ENCODE peak calls at places on chromosomes 13 and 19, in eight cellular contexts. U is stromal cell of bone marrow; T is activated naive CD8-positive, alpha-beta T cell treated with anti-CD3 and anti-CD28 coated beads, Interleukin-2, amount 50 U/mL, for 24 hours; Z is NCI-H1930; O is T follicular helper cell; L is NCI-H510A treated with DMSO at 0.1 percent for 48 hours; Y is hypothalamus; D is colonic mucosa. M is an unnamed sample.

GRCh38 chr13:23558675-23559536 is 11.3 kb upstream of the TNFRSF19 start:
- DNase-seq in U (peak), T (peak), L (peak), Y (peak), D (no peak), Z (no peak), O (no peak), M (no peak)

GRCh38 chr13:113147206-113147605 is 11.2 kb upstream of the PROZ start:
- DNase-seq in Z (no peak), L (no peak), Y (no peak), U (no peak), T (no peak), D (no peak), O (no peak), M (no peak)

GRCh38 chr13:112670118-112670517 is 19.7 kb upstream of the ATP11A start:
- DNase-seq in L (no peak), U (no peak), Z (no peak), D (no peak), T (no peak), Y (no peak), O (no peak), M (no peak)

GRCh38 chr13:79500829-79501228 is 19.9 kb downstream of the NDFIP2 start:
- DNase-seq in O (no peak), U (no peak), L (no peak), Z (no peak), Y (no peak), D (no peak), T (no peak), M (no peak)

GRCh38 chr13:90105881-90106496 is 1241.5 kb upstream of the MIR17HG start:
- DNase-seq in L (no peak), U (no peak), Y (no peak), T (no peak), Z (no peak), D (no peak), O (no peak), M (no peak)

GRCh38 chr13:107144432-107144831 is 576.5 kb upstream of the ARGLU1 start:
- DNase-seq in Y (no peak), O (no peak), U (no peak), T (no peak), Z (no peak), L (no peak), D (no peak), M (no peak)

GRCh38 chr13:32824671-32825070 is 191.6 kb upstream of the KL start:
- DNase-seq in O (no peak), Y (no peak), T (no peak), L (no peak), D (no peak), Z (no peak), U (peak), M (no peak)

GRCh38 chr19:32864318-32865007 is 5.1 kb downstream of the SLC7A9 start:
- DNase-seq in O (no peak), L (no peak), T (no peak), U (no peak), D (no peak), Y (no peak), Z (no peak), M (no peak)

GRCh38 chr19:6744381-6745288 is 5.2 kb downstream of the TRIP10 start:
- DNase-seq in D (peak), O (no peak), T (no peak), L (no peak), Z (no peak), Y (peak), U (peak), M (peak)

GRCh38 chr13:47822036-47822435 is 179.0 kb downstream of the SUCLA2 start:
- DNase-seq in D (no peak), Z (no peak), L (no peak), T (no peak), Y (no peak), U (no peak), O (no peak), M (no peak)

GRCh38 chr13:89783221-89783755 is 1564.2 kb upstream of the MIR17HG start:
- DNase-seq in O (no peak), U (no peak), Y (no peak), L (no peak), D (no peak), T (no peak), Z (no peak), M (no peak)

GRCh38 chr13:92843549-92843948 is 383.1 kb upstream of the GPC6 start:
- DNase-seq in D (no peak), Y (no peak), L (peak), U (peak), O (no peak), Z (no peak), T (no peak), M (no peak)

GRCh38 chr19:30870861-30871260 is 478.4 kb downstream of the TSHZ3 start:
- DNase-seq in L (no peak), Z (no peak), T (no peak), D (no peak), Y (no peak), O (no peak), U (no peak), M (no peak)

GRCh38 chr19:32041681-32042292 is 303.6 kb upstream of the ZNF507 start:
- DNase-seq in U (peak), D (peak), Y (peak), L (no peak), T (peak), O (no peak), Z (no peak), M (no peak)

GRCh38 chr19:34317311-34317927 is 47.6 kb upstream of the GPI start:
- DNase-seq in U (no peak), O (peak), D (peak), Y (no peak), T (no peak), Z (no peak), L (peak), M (no peak)

GRCh38 chr13:76854894-76855293 is 31.3 kb downstream of the KCTD12 start:
- DNase-seq in Z (no peak), T (no peak), Y (no peak), U (no peak), D (no peak), L (no peak), O (no peak), M (no peak)

GRCh38 chr13:26561636-26562537 is 4.4 kb downstream of the WASF3 start:
- DNase-seq in O (no peak), T (no peak), Z (no peak), L (no peak), U (peak), D (no peak), Y (no peak), M (no peak)

GRCh38 chr19:7069904-7070226 is 362 bp downstream of the ZNF557 start:
- DNase-seq in Y (no peak), T (no peak), Z (no peak), O (no peak), U (no peak), L (no peak), D (no peak), M (no peak)

GRCh38 chr13:105914637-105915036 is 620.8 kb downstream of the EFNB2 start:
- DNase-seq in U (peak), Y (no peak), T (no peak), Z (no peak), L (no peak), O (no peak), D (no peak), M (no peak)

GRCh38 chr13:31522431-31522830 is 216.9 kb upstream of the RXFP2 start:
- DNase-seq in U (no peak), T (no peak), Y (no peak), O (no peak), D (no peak), Z (no peak), L (no peak), M (no peak)

GRCh38 chr19:5625641-5626040 is 2.8 kb downstream of the SAFB start:
- DNase-seq in Z (no peak), U (no peak), T (no peak), L (no peak), D (no peak), Y (no peak), O (no peak), M (no peak)

GRCh38 chr19:50723069-50723468 is at the start of gene CLEC11A:
- DNase-seq in O (no peak), Z (no peak), L (no peak), Y (no peak), U (peak), D (peak), T (no peak), M (no peak)

GRCh38 chr19:3586707-3587346 is 1.5 kb downstream of the GIPC3 start:
- DNase-seq in D (no peak), L (no peak), O (no peak), Y (no peak), U (no peak), T (no peak), Z (no peak), M (no peak)

GRCh38 chr13:46535822-46536221 is 17.1 kb upstream of the LRCH1 start:
- DNase-seq in O (no peak), T (no peak), Z (no peak), D (no peak), L (no peak), Y (no peak), U (no peak), M (no peak)

GRCh38 chr19:8148410-8149231 is 771 bp downstream of the FBN3 start:
- DNase-seq in U (no peak), T (no peak), O (no peak), D (no peak), L (peak), Y (no peak), Z (peak), M (no peak)

GRCh38 chr19:4369109-4369887 is 25.9 kb downstream of the MPND start:
- DNase-seq in T (peak), Y (no peak), L (peak), Z (no peak), O (peak), D (peak), U (no peak), M (no peak)

GRCh38 chr19:49421039-49421877 is 2.0 kb downstream of the PTH2 start:
- DNase-seq in Z (peak), O (no peak), U (peak), D (peak), L (peak), Y (peak), T (peak), M (no peak)

GRCh38 chr19:47124937-47125668 is 5.5 kb upstream of the SAE1 start:
- DNase-seq in U (no peak), Y (no peak), T (no peak), O (no peak), D (no peak), L (peak), Z (peak), M (no peak)

M was measured in substantia nigra.